ENCODE peak calls at places on chromosomes 6 and 20, in seven cellular contexts. N is MV-4-11; Z is activated CD4-positive, alpha-beta T cell treated with anti-CD3 and anti-CD28 coated beads, Interleukin-2, amount 50 U/mL, for 1 hour; W is HT1080; Y is GM12891; E is T1000; G is kidney tubule cell. I is an unnamed sample.

GRCh38 chr6:87661016-87661415 is 41.0 kb downstream of the AKIRIN2 start:
- DNase-seq in N (peak; percentile 39), Z (no peak), W (no peak), Y (no peak), E (no peak), G (no peak), I (no peak)

GRCh38 chr6:14784596-14785360 is 461.1 kb upstream of the JARID2 start:
- DNase-seq in N (peak; percentile 26), Z (peak; percentile 7), W (no peak), Y (no peak), E (no peak), G (no peak), I (no peak)

GRCh38 chr6:20153194-20153593 is 59.1 kb downstream of the MBOAT1 start:
- DNase-seq in N (no peak), Z (no peak), W (no peak), Y (no peak), E (no peak), G (no peak), I (no peak)

GRCh38 chr6:53309059-53309896 is 39.5 kb downstream of the ELOVL5 start:
- DNase-seq in N (no peak), Z (no peak), W (no peak), Y (no peak), E (no peak), G (no peak), I (no peak)

GRCh38 chr20:6595704-6596103 is 171.8 kb upstream of the BMP2 start:
- DNase-seq in N (no peak), Z (no peak), W (no peak), Y (no peak), E (no peak), G (peak; percentile 18), I (no peak)

GRCh38 chr20:16194961-16195360 is 378.3 kb downstream of the KIF16B start:
- DNase-seq in N (no peak), Z (no peak), W (no peak), Y (no peak), E (no peak), G (no peak), I (no peak)

GRCh38 chr20:44279228-44279627 is 31.8 kb downstream of the FITM2 start:
- DNase-seq in N (no peak), Z (no peak), W (peak; percentile 80), Y (no peak), E (peak; percentile 59), G (no peak), I (no peak)

GRCh38 chr6:71383891-71384489 is 95.4 kb downstream of the OGFRL1 start:
- DNase-seq in N (no peak), Z (no peak), W (peak; percentile 65), Y (no peak), E (no peak), G (peak; percentile 63), I (no peak)

GRCh38 chr20:33656783-33657703 is 5.1 kb upstream of the C20orf144 start:
- DNase-seq in N (no peak), Z (no peak), W (no peak), Y (no peak), E (no peak), G (no peak), I (no peak)

GRCh38 chr6:157143885-157144795 is 179.2 kb downstream of the TMEM242 start:
- DNase-seq in N (no peak), Z (no peak), W (no peak), Y (no peak), E (no peak), G (no peak), I (no peak)

GRCh38 chr6:70303034-70303525 is at the start of gene COL9A1:
- DNase-seq in N (no peak), Z (no peak), W (no peak), Y (no peak), E (no peak), G (no peak), I (no peak)

GRCh38 chr20:58310291-58310782 is 822 bp downstream of the RAB22A start:
- DNase-seq in N (peak; percentile 1), Z (no peak), W (peak; percentile 20), Y (no peak), E (no peak), G (peak; percentile 63), I (no peak)

GRCh38 chr6:111975501-111975900 is 78.4 kb upstream of the CCN6 start:
- DNase-seq in N (peak; percentile 65), Z (no peak), W (no peak), Y (no peak), E (no peak), G (no peak), I (no peak)

GRCh38 chr6:41505084-41506049 is 40.8 kb upstream of the FOXP4 start:
- DNase-seq in N (peak; percentile 12), Z (no peak), W (no peak), Y (peak; percentile 83), E (no peak), G (peak; percentile 52), I (peak; percentile 81)

GRCh38 chr20:34049897-34050695 is 56.4 kb downstream of the RALY start:
- DNase-seq in N (no peak), Z (no peak), W (no peak), Y (no peak), E (no peak), G (no peak), I (no peak)

GRCh38 chr6:97129111-97129510 is 153.9 kb downstream of the MMS22L start:
- DNase-seq in N (no peak), Z (no peak), W (no peak), Y (no peak), E (no peak), G (no peak), I (no peak)

GRCh38 chr20:37640600-37641561 is 52.9 kb upstream of the CTNNBL1 start:
- DNase-seq in N (no peak), Z (no peak), W (peak; percentile 34), Y (no peak), E (no peak), G (no peak), I (no peak)

GRCh38 chr20:18831830-18832229 is 18.2 kb downstream of the SCP2D1 start:
- DNase-seq in N (peak; percentile 81), Z (no peak), W (peak; percentile 67), Y (no peak), E (no peak), G (peak; percentile 42), I (no peak)

GRCh38 chr20:45953672-45954071 is 18.3 kb downstream of the ZNF335 start:
- DNase-seq in N (no peak), Z (no peak), W (no peak), Y (no peak), E (no peak), G (no peak), I (no peak)

GRCh38 chr6:41103792-41104324 is 31.1 kb downstream of the NFYA start:
- DNase-seq in N (no peak), Z (no peak), W (no peak), Y (no peak), E (no peak), G (no peak), I (no peak)

GRCh38 chr6:25014806-25015560 is 79.2 kb upstream of the RIPOR2 start:
- DNase-seq in N (no peak), Z (peak; percentile 36), W (no peak), Y (no peak), E (no peak), G (peak; percentile 24), I (no peak)

GRCh38 chr6:102815207-102815606 is 1421.7 kb downstream of the GRIK2 start:
- DNase-seq in N (no peak), Z (no peak), W (no peak), Y (no peak), E (no peak), G (no peak), I (no peak)

GRCh38 chr6:155936551-155936950 is 480.9 kb upstream of the NOX3 start:
- DNase-seq in N (no peak), Z (no peak), W (no peak), Y (no peak), E (no peak), G (peak; percentile 2), I (no peak)

GRCh38 chr6:157198425-157199279 is 124.7 kb downstream of the TMEM242 start:
- DNase-seq in N (no peak), Z (no peak), W (no peak), Y (no peak), E (no peak), G (peak; percentile 91), I (no peak)

GRCh38 chr6:146785001-146785585 is 186.3 kb downstream of the ADGB start:
- DNase-seq in N (peak; percentile 57), Z (peak; percentile 1), W (peak; percentile 45), Y (no peak), E (no peak), G (peak; percentile 47), I (no peak)

GRCh38 chr6:71072508-71072907 is 115.6 kb upstream of the B3GAT2 start:
- DNase-seq in N (no peak), Z (no peak), W (no peak), Y (no peak), E (no peak), G (peak; percentile 61), I (no peak)

GRCh38 chr6:111559193-111560097 is 46.2 kb downstream of the TRAF3IP2 start:
- DNase-seq in N (no peak), Z (no peak), W (no peak), Y (no peak), E (no peak), G (no peak), I (no peak)

GRCh38 chr20:12053348-12053747 is 135.7 kb downstream of the BTBD3 start:
- DNase-seq in N (peak; percentile 94), Z (no peak), W (peak; percentile 95), Y (no peak), E (no peak), G (peak; percentile 84), I (no peak)

GRCh38 chr6:133504761-133505160 is 263.6 kb downstream of the EYA4 start:
- DNase-seq in N (no peak), Z (no peak), W (no peak), Y (no peak), E (no peak), G (no peak), I (no peak)

GRCh38 chr20:37179671-37180524 is 550 bp upstream of the MROH8 start:
- DNase-seq in N (peak; percentile 41), Z (no peak), W (peak; percentile 73), Y (no peak), E (no peak), G (peak; percentile 81), I (no peak)

GRCh38 chr20:588476-588875 is 21.6 kb downstream of the TCF15 start:
- DNase-seq in N (peak; percentile 74), Z (no peak), W (no peak), Y (no peak), E (no peak), G (no peak), I (no peak)

GRCh38 chr6:165767228-165767627 is 104.2 kb upstream of the PDE10A start:
- DNase-seq in N (peak; percentile 72), Z (no peak), W (peak; percentile 28), Y (no peak), E (no peak), G (no peak), I (no peak)

GRCh38 chr20:17097603-17098002 is 129.2 kb upstream of the PCSK2 start:
- DNase-seq in N (no peak), Z (no peak), W (no peak), Y (no peak), E (no peak), G (no peak), I (no peak)

GRCh38 chr6:152136449-152136825 is 329.0 kb downstream of the ESR1 start:
- DNase-seq in N (no peak), Z (no peak), W (no peak), Y (no peak), E (peak; percentile 51), G (peak; percentile 45), I (no peak)

GRCh38 chr20:50758469-50758868 is 27.1 kb downstream of the PARD6B start:
- DNase-seq in N (no peak), Z (no peak), W (no peak), Y (no peak), E (no peak), G (peak; percentile 47), I (no peak)

GRCh38 chr6:25257686-25258348 is 21.4 kb upstream of the CARMIL1 start:
- DNase-seq in N (no peak), Z (no peak), W (no peak), Y (no peak), E (no peak), G (no peak), I (no peak)